ENCODE peak calls at places on chromosomes 5 and 9, in five cellular contexts. X, K, N, S and E are unnamed samples.

GRCh38 chr9:2623866-2624682 is 2.5 kb downstream of the VLDLR start:
- DNase-seq in X (no peak), K (no peak), N (no peak), S (no peak), E (no peak)

GRCh38 chr9:133521122-133522072 is 3.4 kb downstream of the MYMK start:
- DNase-seq in X (no peak), K (no peak), N (no peak), S (peak; percentile 49), E (no peak)

GRCh38 chr5:148696438-148697036 is 42.2 kb upstream of the HTR4 start:
- DNase-seq in X (no peak), K (no peak), N (no peak), S (no peak), E (no peak)

GRCh38 chr9:33623658-33624586 is 99.9 kb downstream of the ANKRD18B start:
- DNase-seq in X (peak; percentile 88), K (peak; percentile 83), N (peak; percentile 81), S (peak; percentile 63), E (peak; percentile 75)

GRCh38 chr9:126309427-126310179 is 17.0 kb upstream of the MVB12B start:
- DNase-seq in X (no peak), K (no peak), N (no peak), S (no peak), E (no peak)

GRCh38 chr9:103681435-103681834 is 412.7 kb upstream of the SMC2 start:
- DNase-seq in X (no peak), K (no peak), N (no peak), S (no peak), E (no peak)

GRCh38 chr5:72630721-72631120 is 123.5 kb upstream of the ZNF366 start:
- DNase-seq in X (no peak), K (no peak), N (no peak), S (no peak), E (no peak)

GRCh38 chr5:54603372-54603771 is 85.8 kb downstream of the SNX18 start:
- DNase-seq in X (no peak), K (no peak), N (no peak), S (no peak), E (peak; percentile 35)

GRCh38 chr9:117412841-117413240 is 2.0 kb downstream of the ASTN2 start:
- DNase-seq in X (no peak), K (peak; percentile 44), N (no peak), S (no peak), E (no peak)

GRCh38 chr9:74951725-74952151 is 974 bp downstream of the C9orf40 start:
- DNase-seq in X (peak; percentile 29), K (peak; percentile 58), N (no peak), S (peak; percentile 15), E (peak; percentile 68)

GRCh38 chr5:151895660-151896040 is 29.0 kb downstream of the GLRA1 start:
- DNase-seq in X (no peak), K (no peak), N (no peak), S (no peak), E (peak; percentile 8)

GRCh38 chr9:134936762-134937555 is 19.2 kb upstream of the FCN1 start:
- DNase-seq in X (no peak), K (no peak), N (no peak), S (no peak), E (no peak)

GRCh38 chr5:146338774-146339714 is at the start of gene POU4F3:
- DNase-seq in X (no peak), K (peak; percentile 75), N (no peak), S (no peak), E (no peak)

GRCh38 chr5:146337928-146338327 is 711 bp upstream of the POU4F3 start:
- DNase-seq in X (no peak), K (no peak), N (no peak), S (no peak), E (no peak)

GRCh38 chr5:146340260-146341081 is 1.8 kb downstream of the POU4F3 start:
- DNase-seq in X (peak; percentile 52), K (peak; percentile 92), N (no peak), S (peak; percentile 36), E (peak; percentile 76)

GRCh38 chr5:146341854-146342253 is 3.2 kb downstream of the POU4F3 start:
- DNase-seq in X (no peak), K (no peak), N (no peak), S (no peak), E (no peak)

GRCh38 chr5:146339715-146340259 is 1.1 kb downstream of the POU4F3 start:
- DNase-seq in X (no peak), K (no peak), N (no peak), S (no peak), E (no peak)
- TF ChIP-seq EZH2 in X (no peak), K (no peak), N (no peak), S (no peak), E (no peak)

DNA sequence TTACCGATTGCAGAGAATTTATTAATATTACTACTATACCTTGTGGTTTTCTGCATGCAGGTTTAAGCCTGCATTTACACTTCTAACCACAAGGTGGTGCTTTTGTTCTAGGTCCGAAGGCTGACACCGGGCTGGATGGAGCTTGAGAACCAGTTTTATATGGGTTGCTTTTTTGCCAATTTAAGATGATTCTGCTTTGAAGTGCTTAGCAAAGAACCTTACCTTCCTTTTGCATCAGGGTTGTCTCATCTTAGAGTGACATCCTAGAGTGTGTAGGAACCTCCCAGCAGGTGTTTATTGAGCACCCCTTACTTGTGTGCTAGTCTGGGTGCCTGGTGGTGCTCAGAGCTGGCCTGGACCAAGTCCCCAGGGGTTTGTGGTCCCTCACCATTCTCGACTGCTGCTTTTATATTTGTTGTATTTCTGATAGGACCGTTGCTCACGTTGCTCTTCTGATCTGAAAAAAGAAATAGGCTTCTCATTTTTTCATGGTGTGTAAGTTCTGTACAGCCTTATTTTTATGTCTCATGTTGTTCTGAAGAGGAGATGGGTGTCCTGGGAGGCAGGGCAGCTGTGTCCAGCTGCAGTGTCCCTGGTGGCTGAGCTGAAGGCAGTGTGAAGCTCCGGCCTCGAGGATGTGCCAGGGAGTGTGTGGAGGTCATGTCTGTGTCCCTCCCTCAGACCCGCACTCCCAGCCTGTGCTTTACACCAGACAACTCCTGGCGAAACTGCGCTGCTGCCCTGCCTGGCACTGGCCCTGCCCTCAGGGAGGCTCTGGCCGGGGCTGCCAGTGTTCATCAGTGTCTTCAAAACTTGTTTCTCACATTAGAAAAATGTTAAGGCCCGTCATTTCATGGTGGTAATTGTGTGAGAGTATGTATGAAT is 54.3 kb downstream of the EHMT1 start:
- DNase-seq in X (peak; percentile 70), K (peak; percentile 77), N (peak; percentile 36), S (peak; percentile 44), E (peak; percentile 86)
- H3K4me1 ChIP-seq in X (no peaks in the 10 kb centered on the region), K (peaks cover 46% of the 10 kb centered on the region), N (no peaks in the 10 kb centered on the region), S (peaks cover 51% of the 10 kb centered on the region), E (no peaks in the 10 kb centered on the region)

DNA sequence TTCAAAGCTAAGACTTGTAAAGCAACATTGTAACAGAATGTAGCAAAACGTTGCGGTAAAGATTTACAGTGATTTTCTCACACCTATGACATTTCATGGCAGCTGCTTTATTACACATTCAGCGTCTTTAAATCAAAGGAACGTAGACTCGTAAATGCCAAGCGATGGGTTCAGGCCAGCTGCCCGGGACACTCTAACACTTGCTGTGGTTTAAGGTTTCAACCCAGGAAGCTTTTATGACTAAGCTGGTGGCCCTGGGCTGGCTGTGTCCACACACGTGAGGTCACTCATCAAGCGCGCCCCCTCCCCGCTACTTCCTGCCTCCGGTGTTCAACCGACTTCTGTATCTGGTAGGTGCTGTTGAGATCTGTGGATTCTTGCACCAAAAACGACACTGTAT is 2.5 kb downstream of the SLC6A18 start:
- DNase-seq in X (peak; percentile 85), K (no peak), N (no peak), S (peak; percentile 23), E (peak; percentile 40)
- H3K4me3 ChIP-seq in X (peak overlapping the region; percentile 2), K (no peak overlapping the region), N (no peak overlapping the region), S (no peak overlapping the region), E (no peak overlapping the region)

GRCh38 chr5:50966986-50967385 is 300.5 kb downstream of the PARP8 start:
- DNase-seq in X (no peak), K (peak; percentile 32), N (no peak), S (no peak), E (no peak)
- TF ChIP-seq EZH2 in X (no peak), K (no peak), N (no peak), S (no peak), E (no peak)

DNA sequence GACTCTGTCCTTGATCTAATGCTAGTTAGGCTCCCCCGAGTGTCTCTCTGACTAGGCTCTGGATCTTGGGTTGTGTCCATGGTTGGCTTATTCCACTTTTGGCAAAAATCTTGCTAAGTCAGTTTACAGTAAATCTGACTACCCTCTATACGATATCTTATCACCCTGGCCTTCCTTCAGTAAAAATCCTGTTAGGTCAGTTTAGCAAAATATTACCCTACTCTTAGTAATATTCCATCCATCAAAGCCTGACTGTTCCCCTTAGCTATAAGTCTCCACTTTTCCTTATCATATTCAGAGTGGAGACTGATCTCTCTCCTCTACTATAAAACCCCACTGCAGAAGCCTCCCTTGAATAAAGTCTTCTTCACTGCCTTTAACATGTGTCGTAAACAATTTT is 22.1 kb downstream of the MINAR2 start:
- DNase-seq in X (no peak), K (no peak), N (no peak), S (no peak), E (no peak)
- H3K4me1 ChIP-seq in X (no peaks in the 10 kb centered on the region), K (no peaks in the 10 kb centered on the region), N (no peaks in the 10 kb centered on the region), S (no peaks in the 10 kb centered on the region), E (no peaks in the 10 kb centered on the region)

GRCh38 chr5:177004961-177005360 is 1.6 kb downstream of the UIMC1 start:
- DNase-seq in X (no peak), K (no peak), N (no peak), S (no peak), E (no peak)
- H3K4me3 ChIP-seq in X (peak overlapping the region; percentile 95), K (peak overlapping the region; percentile 81), N (peak overlapping the region; percentile 85), S (peak overlapping the region; percentile 99), E (peak overlapping the region; percentile 83)

DNA sequence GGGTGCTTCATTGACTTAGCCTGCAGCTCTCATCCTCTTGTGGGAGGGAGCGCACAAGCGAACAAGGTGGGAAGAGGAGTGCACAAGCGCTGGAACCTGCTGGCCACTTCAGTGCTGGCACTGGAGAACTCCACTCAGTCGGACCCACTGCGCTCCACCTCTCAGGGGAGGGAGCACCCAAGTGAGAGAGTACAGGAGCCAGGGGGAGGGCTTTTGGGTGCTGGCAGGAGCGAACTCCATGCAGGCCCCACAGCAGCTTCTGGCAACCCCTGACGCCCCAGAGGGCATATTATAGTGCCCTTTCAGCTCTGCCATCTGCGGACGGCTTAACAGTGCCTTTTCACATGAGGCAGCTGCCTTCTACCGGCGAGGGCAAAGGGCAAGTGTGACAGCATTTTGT is 774.2 kb upstream of the COX7C start:
- DNase-seq in X (no peak), K (no peak), N (no peak), S (no peak), E (no peak)
- TF ChIP-seq EZH2 in X (no peak), K (no peak), N (no peak), S (no peak), E (no peak)

DNA sequence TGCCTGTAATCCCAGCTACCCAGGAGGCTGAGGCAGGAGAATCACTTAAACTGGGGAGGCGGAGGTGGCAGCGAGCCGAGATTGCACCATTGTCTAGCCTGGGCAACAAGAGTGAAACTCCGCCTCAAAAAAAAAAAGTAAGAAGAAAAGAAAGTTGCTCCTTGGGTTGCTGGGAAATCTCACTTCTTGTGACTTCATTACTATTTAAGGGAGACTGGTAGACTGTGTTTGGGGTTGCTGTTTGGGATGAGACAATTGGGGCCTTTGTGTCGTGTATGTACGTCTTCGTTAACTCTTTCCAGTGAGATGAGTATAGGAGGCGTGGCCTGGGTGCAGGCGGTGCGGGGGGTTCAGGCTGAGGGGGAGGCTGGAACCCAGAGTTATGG is 11.6 kb downstream of the NDST1 start:
- DNase-seq in X (no peak), K (no peak), N (no peak), S (no peak), E (peak; percentile 55)
- H3K4me1 ChIP-seq in X (peaks cover 28% of the 10 kb centered on the region), K (peaks cover 16% of the 10 kb centered on the region), N (peaks cover 23% of the 10 kb centered on the region), S (peaks cover 100% of the 10 kb centered on the region), E (peaks cover 64% of the 10 kb centered on the region)